ENCODE peak calls at places on chromosomes 13 and 19, in ten cellular contexts. C, S, J, I, A, U, O, W, Z and F are unnamed samples.

GRCh38 chr19:16920816-16921529 is 32.2 kb downstream of the F2RL3 start:
- DNase-seq in S (no peak), J (peak; percentile 91), Z (no peak), C (no peak), O (no peak), I (no peak), A (no peak), U (no peak), W (peak; percentile 80), F (no peak)

GRCh38 chr19:39178296-39179006 is 18.3 kb upstream of the NCCRP1 start:
- DNase-seq in W (no peak), O (no peak), Z (no peak), S (no peak), A (no peak), J (no peak), C (no peak), U (no peak), I (no peak), F (no peak)

GRCh38 chr19:55172741-55173140 is 6.3 kb upstream of the DNAAF3 start:
- DNase-seq in I (no peak), O (no peak), W (no peak), C (no peak), S (no peak), J (peak; percentile 78), A (no peak), U (no peak), Z (no peak), F (no peak)

GRCh38 chr19:17678836-17679235 is 9.3 kb downstream of the UNC13A start:
- DNase-seq in C (no peak), J (no peak), U (no peak), S (no peak), A (no peak), O (no peak), I (no peak), W (no peak), Z (no peak), F (no peak)

GRCh38 chr13:110910013-110910890 is 4.6 kb downstream of the ANKRD10 start:
- DNase-seq in Z (no peak), I (no peak), W (no peak), J (no peak), A (no peak), C (no peak), O (no peak), U (no peak), S (peak; percentile 38), F (no peak)

GRCh38 chr19:3370214-3370720 is 3.9 kb downstream of the NFIC start:
- DNase-seq in O (no peak), J (no peak), I (no peak), A (no peak), S (no peak), U (no peak), C (no peak), Z (no peak), W (no peak), F (no peak)

GRCh38 chr19:35195822-35196221 is 32.7 kb downstream of the FAM187B start:
- DNase-seq in I (no peak), J (peak; percentile 85), Z (no peak), U (no peak), A (no peak), O (no peak), C (no peak), S (no peak), W (no peak), F (no peak)

GRCh38 chr19:35248310-35249145 is at the start of gene LSR:
- DNase-seq in S (peak; percentile 93), I (peak; percentile 74), W (peak; percentile 95), J (no peak), Z (peak; percentile 97), U (no peak), A (peak; percentile 44), C (peak; percentile 88), O (peak; percentile 83), F (peak; percentile 77)

GRCh38 chr13:101140087-101140770 is 276.1 kb downstream of the NALCN start:
- DNase-seq in J (no peak), S (no peak), Z (peak; percentile 34), I (no peak), U (no peak), C (no peak), W (no peak), O (no peak), A (no peak), F (no peak)

GRCh38 chr13:29369060-29369743 is 226.3 kb downstream of the SLC7A1 start:
- DNase-seq in C (no peak), S (peak; percentile 1), W (peak; percentile 4), U (no peak), Z (peak; percentile 11), A (no peak), I (no peak), J (peak; percentile 50), O (no peak), F (no peak)

GRCh38 chr19:28289294-28290063 is 923.5 kb downstream of the UQCRFS1 start:
- DNase-seq in W (no peak), J (peak; percentile 51), Z (peak; percentile 9), C (no peak), U (no peak), I (no peak), O (no peak), A (no peak), S (peak; percentile 91), F (no peak)

GRCh38 chr19:9109959-9110358 is 2.7 kb upstream of the OR7G2 start:
- DNase-seq in S (no peak), O (no peak), U (no peak), W (no peak), C (no peak), J (no peak), A (no peak), Z (no peak), I (no peak), F (no peak)

GRCh38 chr19:3620145-3620816 is 6.3 kb downstream of the CACTIN start:
- DNase-seq in I (no peak), U (no peak), O (no peak), J (no peak), A (no peak), Z (no peak), C (no peak), S (no peak), W (no peak), F (no peak)

GRCh38 chr19:49145485-49146407 is 9.4 kb downstream of the HRC start:
- DNase-seq in O (peak; percentile 70), A (peak; percentile 71), W (peak; percentile 49), C (peak; percentile 95), S (peak; percentile 18), I (peak; percentile 84), J (peak; percentile 73), U (peak; percentile 83), Z (no peak), F (peak; percentile 66)

GRCh38 chr13:90238433-90238832 is 1109.1 kb upstream of the MIR17HG start:
- DNase-seq in C (no peak), Z (no peak), S (no peak), J (no peak), I (no peak), O (no peak), W (peak; percentile 66), A (no peak), U (no peak), F (no peak)

GRCh38 chr19:6925801-6926751 is 38.7 kb downstream of the ADGRE1 start:
- DNase-seq in S (no peak), C (peak; percentile 64), O (no peak), I (peak; percentile 12), Z (no peak), A (no peak), W (no peak), J (no peak), U (no peak), F (no peak)

GRCh38 chr19:43664008-43664407 is 6.0 kb downstream of the PLAUR start:
- DNase-seq in W (no peak), U (no peak), A (no peak), J (no peak), Z (no peak), C (no peak), O (no peak), I (peak; percentile 15), S (no peak), F (no peak)

GRCh38 chr13:66780814-66781213 is 449.3 kb downstream of the PCDH9 start:
- DNase-seq in A (no peak), S (no peak), C (no peak), I (no peak), U (no peak), O (no peak), W (no peak), J (peak; percentile 28), Z (no peak), F (no peak)

GRCh38 chr19:45294291-45295029 is 28.2 kb downstream of the CKM start:
- DNase-seq in Z (no peak), A (no peak), O (no peak), C (no peak), S (peak; percentile 5), U (peak; percentile 75), I (no peak), J (peak; percentile 12), W (no peak), F (no peak)

GRCh38 chr19:10601999-10602329 is 14.9 kb upstream of the AP1M2 start:
- DNase-seq in S (no peak), A (no peak), U (no peak), C (no peak), W (no peak), J (no peak), Z (no peak), I (no peak), O (no peak), F (no peak)

GRCh38 chr13:73681779-73682178 is 452.4 kb downstream of the KLF12 start:
- DNase-seq in Z (no peak), A (no peak), S (no peak), O (no peak), C (no peak), J (no peak), I (no peak), W (no peak), U (no peak), F (no peak)

GRCh38 chr19:46340051-46340659 is 6.7 kb upstream of the PPP5C start:
- DNase-seq in A (no peak), S (no peak), C (no peak), J (no peak), W (no peak), U (no peak), I (no peak), O (no peak), Z (no peak), F (no peak)

GRCh38 chr19:13839193-13839937 is 37.6 kb upstream of the NANOS3 start:
- DNase-seq in I (peak; percentile 90), J (peak; percentile 78), U (peak; percentile 97), C (peak; percentile 95), S (peak; percentile 51), W (peak; percentile 89), A (peak; percentile 83), O (peak; percentile 84), Z (no peak), F (peak; percentile 92)

GRCh38 chr19:936175-936546 is 10.3 kb downstream of the ARID3A start:
- DNase-seq in J (no peak), A (no peak), S (no peak), C (no peak), I (no peak), Z (no peak), W (no peak), O (no peak), U (no peak), F (no peak)

GRCh38 chr19:3698386-3698950 is 1.8 kb downstream of the PIP5K1C start:
- DNase-seq in W (no peak), J (no peak), Z (no peak), I (no peak), U (no peak), O (peak; percentile 48), A (no peak), S (no peak), C (no peak), F (no peak)

GRCh38 chr13:46578590-46578975 is 25.6 kb downstream of the LRCH1 start:
- DNase-seq in I (peak; percentile 39), S (no peak), C (no peak), A (no peak), J (no peak), O (peak; percentile 57), U (no peak), W (no peak), Z (no peak), F (peak; percentile 4)

GRCh38 chr13:112143753-112144615 is 77.0 kb downstream of the SOX1 start:
- DNase-seq in S (no peak), A (no peak), C (no peak), Z (no peak), O (no peak), J (no peak), W (no peak), U (no peak), I (no peak), F (no peak)

GRCh38 chr13:38563739-38564138 is 123.1 kb upstream of the FREM2 start:
- DNase-seq in C (no peak), A (no peak), O (no peak), Z (no peak), U (no peak), S (no peak), W (no peak), J (no peak), I (no peak), F (no peak)